ENCODE peak calls at places on chromosomes 12 and 14, in nine cellular contexts. W is AG09319, L is mammary epithelial cell, U is fibroblast of lung, E is foreskin fibroblast, A is NB4, Y is pancreas, Z is HFFc6, X is AG10803. R is an unnamed sample.

GRCh38 chr12:1083888-1084262 is 92.9 kb downstream of the ERC1 start:
- DNase-seq in W (peak), L (no peak), U (peak), E (peak), A (peak), Y (no peak), Z (peak), X (peak), R (no peak)

GRCh38 chr12:48970702-48971334 is 717 bp downstream of the WNT10B start:
- DNase-seq in W (no peak), L (no peak), U (no peak), E (no peak), A (no peak), Y (no peak), Z (no peak), X (no peak), R (no peak)

GRCh38 chr12:100753837-100754236 is 40.7 kb upstream of the ANO4 start:
- DNase-seq in W (no peak), L (peak), U (peak), E (peak), A (no peak), Y (no peak), Z (no peak), X (no peak), R (no peak)

GRCh38 chr12:65509953-65510352 is 231.5 kb downstream of the MSRB3 start:
- DNase-seq in W (no peak), L (no peak), U (no peak), E (no peak), A (no peak), Y (no peak), Z (no peak), X (no peak), R (no peak)

GRCh38 chr12:79988368-79988767 is 53.5 kb upstream of the PPP1R12A start:
- DNase-seq in W (no peak), L (no peak), U (peak), E (peak), A (no peak), Y (no peak), Z (peak), X (peak), R (no peak)

GRCh38 chr14:75259510-75259855 is 19.1 kb upstream of the FOS start:
- DNase-seq in W (peak), L (no peak), U (peak), E (peak), A (no peak), Y (no peak), Z (peak), X (peak), R (no peak)

GRCh38 chr12:26134540-26134939 is 9.7 kb upstream of the BHLHE41 start:
- DNase-seq in W (no peak), L (no peak), U (no peak), E (no peak), A (no peak), Y (no peak), Z (no peak), X (no peak), R (no peak)

GRCh38 chr14:30211326-30211725 is 283.7 kb upstream of the PRKD1 start:
- DNase-seq in W (no peak), L (no peak), U (peak), E (no peak), A (no peak), Y (no peak), Z (peak), X (peak), R (no peak)

GRCh38 chr12:124696689-124697476 is 129.5 kb upstream of the NCOR2 start:
- DNase-seq in W (no peak), L (no peak), U (no peak), E (no peak), A (no peak), Y (no peak), Z (no peak), X (no peak), R (no peak)

GRCh38 chr14:97878206-97878605 is 1081.0 kb downstream of the VRK1 start:
- DNase-seq in W (no peak), L (no peak), U (no peak), E (no peak), A (no peak), Y (no peak), Z (no peak), X (no peak), R (no peak)

GRCh38 chr14:104315169-104315568 is 176.8 kb downstream of the KIF26A start:
- DNase-seq in W (no peak), L (no peak), U (no peak), E (no peak), A (no peak), Y (no peak), Z (no peak), X (no peak), R (no peak)

GRCh38 chr12:12954361-12954760 is 2.4 kb upstream of the GPRC5D start:
- DNase-seq in W (no peak), L (no peak), U (peak), E (peak), A (no peak), Y (no peak), Z (no peak), X (no peak), R (no peak)

GRCh38 chr14:71296184-71296583 is 388.9 kb downstream of the PCNX1 start:
- DNase-seq in W (no peak), L (no peak), U (no peak), E (no peak), A (no peak), Y (no peak), Z (no peak), X (no peak), R (no peak)

GRCh38 chr14:105061428-105062047 is 3.7 kb downstream of the GPR132 start:
- DNase-seq in W (no peak), L (no peak), U (no peak), E (no peak), A (peak), Y (no peak), Z (no peak), X (no peak), R (peak)

GRCh38 chr12:99605-100004 is 33.0 kb downstream of the IQSEC3 start:
- DNase-seq in W (no peak), L (no peak), U (peak), E (peak), A (no peak), Y (no peak), Z (no peak), X (peak), R (no peak)

GRCh38 chr12:62738105-62738504 is 196.8 kb downstream of the PPM1H start:
- DNase-seq in W (no peak), L (peak), U (peak), E (no peak), A (no peak), Y (no peak), Z (no peak), X (no peak), R (no peak)

GRCh38 chr12:96416033-96416790 is 16.0 kb upstream of the CDK17 start:
- DNase-seq in W (peak), L (peak), U (peak), E (peak), A (peak), Y (no peak), Z (peak), X (peak), R (no peak)

GRCh38 chr12:126069549-126070165 is 1004.4 kb downstream of the AACS start:
- DNase-seq in W (peak), L (peak), U (peak), E (peak), A (peak), Y (peak), Z (peak), X (peak), R (no peak)

GRCh38 chr12:89695100-89695499 is 13.5 kb downstream of the ATP2B1 start:
- DNase-seq in W (no peak), L (peak), U (peak), E (peak), A (no peak), Y (no peak), Z (peak), X (peak), R (no peak)

GRCh38 chr12:93990832-93991748 is 157.3 kb upstream of the PLXNC1 start:
- DNase-seq in W (no peak), L (no peak), U (peak), E (peak), A (peak), Y (no peak), Z (peak), X (peak), R (no peak)

GRCh38 chr12:47889040-47889439 is 15.8 kb downstream of the VDR start:
- DNase-seq in W (no peak), L (no peak), U (no peak), E (no peak), A (peak), Y (no peak), Z (no peak), X (no peak), R (peak)

GRCh38 chr14:90554341-90554740 is 157.5 kb downstream of the CALM1 start:
- DNase-seq in W (no peak), L (no peak), U (no peak), E (no peak), A (no peak), Y (no peak), Z (no peak), X (no peak), R (no peak)

GRCh38 chr12:51475543-51475942 is 50.9 kb downstream of the SLC4A8 start:
- DNase-seq in W (no peak), L (no peak), U (peak), E (peak), A (no peak), Y (peak), Z (no peak), X (no peak), R (no peak)

GRCh38 chr14:58955294-58955821 is 233.1 kb upstream of the DAAM1 start:
- DNase-seq in W (no peak), L (no peak), U (peak), E (no peak), A (no peak), Y (no peak), Z (no peak), X (peak), R (no peak)

GRCh38 chr12:51048601-51049369 is 658 bp downstream of the LETMD1 start:
- DNase-seq in W (no peak), L (peak), U (no peak), E (no peak), A (peak), Y (no peak), Z (no peak), X (no peak), R (no peak)

GRCh38 chr14:102180248-102180998 is 40.7 kb downstream of the WDR20 start:
- DNase-seq in W (no peak), L (no peak), U (no peak), E (no peak), A (no peak), Y (no peak), Z (no peak), X (no peak), R (no peak)

GRCh38 chr14:33808187-33808586 is 142.7 kb downstream of the EGLN3 start:
- DNase-seq in W (no peak), L (no peak), U (no peak), E (no peak), A (no peak), Y (no peak), Z (no peak), X (no peak), R (no peak)

GRCh38 chr12:89456565-89456964 is 68.0 kb downstream of the GALNT4 start:
- DNase-seq in W (no peak), L (no peak), U (no peak), E (no peak), A (no peak), Y (no peak), Z (no peak), X (no peak), R (no peak)

GRCh38 chr12:3304436-3305135 is 186.4 kb upstream of the PRMT8 start:
- DNase-seq in W (peak), L (peak), U (peak), E (peak), A (no peak), Y (no peak), Z (peak), X (peak), R (no peak)

GRCh38 chr12:45670339-45671065 is 59.0 kb upstream of the ARID2 start:
- DNase-seq in W (no peak), L (peak), U (no peak), E (no peak), A (peak), Y (no peak), Z (no peak), X (peak), R (no peak)

GRCh38 chr12:108449478-108449877 is 65.6 kb upstream of the FICD start:
- DNase-seq in W (no peak), L (no peak), U (no peak), E (no peak), A (no peak), Y (no peak), Z (no peak), X (no peak), R (no peak)

GRCh38 chr14:22026527-22026926 is 352.9 kb upstream of the OR4E1 start:
- DNase-seq in W (no peak), L (no peak), U (no peak), E (no peak), A (no peak), Y (no peak), Z (no peak), X (no peak), R (no peak)

GRCh38 chr12:56220611-56221232 is 1.0 kb downstream of the RNF41 start:
- DNase-seq in W (peak), L (peak), U (peak), E (peak), A (peak), Y (no peak), Z (peak), X (peak), R (no peak)

GRCh38 chr12:6631549-6631961 is 4.2 kb downstream of the LPAR5 start:
- DNase-seq in W (no peak), L (no peak), U (no peak), E (no peak), A (no peak), Y (no peak), Z (no peak), X (no peak), R (no peak)

GRCh38 chr12:1628671-1629337 is at the start of gene WNT5B:
- DNase-seq in W (no peak), L (no peak), U (no peak), E (no peak), A (no peak), Y (no peak), Z (no peak), X (no peak), R (no peak)

GRCh38 chr12:72141381-72141780 is 130.8 kb upstream of the TRHDE start:
- DNase-seq in W (no peak), L (peak), U (peak), E (no peak), A (peak), Y (no peak), Z (peak), X (no peak), R (no peak)
- TF ChIP-seq CTCF in W (peak), L (peak), U (no peak), E (peak), A (peak), Y (no peak), Z (peak), X (no peak), R (no peak)

DNA sequence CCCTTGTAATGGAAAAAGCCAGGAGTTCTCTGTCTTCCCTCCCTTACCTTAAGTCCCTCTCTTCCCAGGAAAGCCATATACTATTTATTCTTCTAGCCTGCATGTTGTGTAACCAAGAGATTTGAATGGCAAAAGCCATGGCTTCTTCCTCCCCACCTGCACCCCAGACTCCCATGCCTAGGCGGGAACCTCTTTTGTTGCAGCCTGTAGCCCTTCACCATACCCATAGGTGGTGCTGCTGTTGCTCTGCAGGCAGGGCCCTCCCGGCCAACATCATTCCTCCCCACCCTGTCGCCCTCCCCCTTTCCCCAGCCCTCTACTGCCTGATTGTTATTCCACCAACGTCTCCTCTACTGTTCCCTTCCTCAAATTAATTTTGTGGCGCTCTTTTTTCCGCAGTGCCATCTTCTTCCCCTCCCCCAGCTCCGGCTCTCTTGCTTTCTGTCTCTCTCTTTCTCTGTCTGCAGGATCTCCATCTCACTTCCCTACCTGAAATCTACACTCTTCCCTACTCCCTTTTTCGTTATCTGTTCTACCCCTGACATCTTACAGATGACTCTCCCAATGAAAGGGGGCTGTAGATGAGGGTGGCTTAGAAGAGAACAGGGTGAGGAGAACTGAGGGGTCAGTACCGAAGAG is 13.8 kb downstream of the NGDN start:
- DNase-seq in W (no peak), L (no peak), U (peak), E (no peak), A (peak), Y (no peak), Z (no peak), X (no peak), R (no peak)
- TF ChIP-seq CTCF in W (peak), L (peak), U (peak), E (peak), A (peak), Y (no peak), Z (peak), X (peak), R (no peak)

GRCh38 chr12:14138495-14138894 is 157.1 kb upstream of the GRIN2B start:
- DNase-seq in W (no peak), L (no peak), U (no peak), E (no peak), A (no peak), Y (no peak), Z (no peak), X (no peak), R (no peak)
- TF ChIP-seq CTCF in W (no peak), L (no peak), U (no peak), E (no peak), A (peak), Y (no peak), Z (no peak), X (no peak), R (no peak)

GRCh38 chr14:78022059-78022458 is 148.1 kb upstream of the NRXN3 start:
- DNase-seq in W (no peak), L (peak), U (peak), E (no peak), A (peak), Y (peak), Z (peak), X (peak), R (no peak)
- TF ChIP-seq CTCF in W (peak), L (peak), U (peak), E (peak), A (peak), Y (peak), Z (peak), X (peak), R (peak)

GRCh38 chr14:40252817-40253447 is 820.7 kb upstream of the FBXO33 start:
- DNase-seq in W (no peak), L (no peak), U (no peak), E (no peak), A (no peak), Y (no peak), Z (no peak), X (no peak), R (no peak)
- TF ChIP-seq CTCF in W (no peak), L (no peak), U (no peak), E (no peak), A (no peak), Y (no peak), Z (no peak), X (no peak), R (no peak)

GRCh38 chr14:94036328-94037167 is 10.4 kb downstream of the OTUB2 start:
- DNase-seq in W (peak), L (peak), U (peak), E (peak), A (peak), Y (peak), Z (peak), X (peak), R (peak)
- TF ChIP-seq CTCF in W (peak), L (peak), U (peak), E (peak), A (peak), Y (peak), Z (peak), X (peak), R (peak)

GRCh38 chr14:85529803-85530574 is at the start of gene FLRT2:
- DNase-seq in W (peak), L (peak), U (peak), E (no peak), A (no peak), Y (peak), Z (peak), X (peak), R (no peak)
- TF ChIP-seq CTCF in W (no peak), L (no peak), U (no peak), E (no peak), A (no peak), Y (no peak), Z (no peak), X (no peak), R (no peak)

GRCh38 chr12:118714500-118714899 is 266.8 kb upstream of the SRRM4 start:
- DNase-seq in W (no peak), L (no peak), U (no peak), E (no peak), A (no peak), Y (no peak), Z (no peak), X (no peak), R (no peak)

GRCh38 chr12:118715647-118716046 is 265.7 kb upstream of the SRRM4 start:
- DNase-seq in W (no peak), L (no peak), U (no peak), E (no peak), A (no peak), Y (no peak), Z (no peak), X (no peak), R (no peak)

GRCh38 chr12:118711185-118711584 is 270.2 kb upstream of the SRRM4 start:
- DNase-seq in W (no peak), L (no peak), U (no peak), E (no peak), A (no peak), Y (no peak), Z (no peak), X (no peak), R (no peak)

DNA sequence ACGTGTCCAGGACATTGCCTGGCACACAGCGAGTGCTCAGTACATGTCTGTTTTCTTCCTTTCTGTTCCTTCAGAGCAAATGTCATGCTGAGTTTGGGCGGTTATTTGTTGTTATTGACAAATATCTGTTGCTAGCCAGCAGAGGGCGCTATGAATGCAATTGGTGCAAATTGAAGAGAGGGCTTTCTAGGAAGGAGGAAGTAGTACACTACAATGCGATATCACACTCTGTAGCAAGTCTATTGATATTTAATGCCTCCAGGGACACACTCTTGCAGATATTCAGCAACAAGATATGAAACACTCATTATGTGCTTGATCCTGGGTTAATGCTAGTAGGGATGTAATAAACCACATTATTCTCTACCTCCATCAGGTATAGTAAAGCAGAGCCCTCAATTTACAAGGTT is 267.3 kb upstream of the SRRM4 start:
- DNase-seq in W (no peak), L (no peak), U (no peak), E (no peak), A (peak), Y (no peak), Z (no peak), X (no peak), R (no peak)
- TF ChIP-seq CTCF in W (no peak), L (no peak), U (no peak), E (peak), A (peak), Y (peak), Z (peak), X (peak), R (peak)

R was measured in CD14-positive monocyte.